ENCODE peak calls at places on chromosomes 11 and 22, in nine cellular contexts. J, Y, M, I, B, L, K, O and Q are unnamed samples.

GRCh38 chr11:95092549-95093324 is 3.1 kb downstream of the ENDOD1 start:
- DNase-seq in J (no peak), Y (no peak), M (peak; percentile 56), I (peak; percentile 80), B (peak; percentile 16), L (peak; percentile 41), K (no peak), O (peak; percentile 49), Q (peak; percentile 28)

GRCh38 chr22:41922940-41923594 is 3.5 kb downstream of the TNFRSF13C start:
- DNase-seq in J (no peak), Y (no peak), M (no peak), I (no peak), B (no peak), L (no peak), K (no peak), O (no peak), Q (no peak)

GRCh38 chr11:120332822-120333716 is 3.1 kb upstream of the ARHGEF12 start:
- DNase-seq in J (no peak), Y (no peak), M (no peak), I (no peak), B (no peak), L (no peak), K (no peak), O (no peak), Q (peak; percentile 11)

GRCh38 chr11:114088216-114088615 is 28.7 kb downstream of the ZBTB16 start:
- DNase-seq in J (no peak), Y (no peak), M (no peak), I (no peak), B (no peak), L (no peak), K (no peak), O (no peak), Q (no peak)

GRCh38 chr22:41229730-41230398 is 10.9 kb downstream of the CHADL start:
- DNase-seq in J (no peak), Y (no peak), M (no peak), I (no peak), B (no peak), L (no peak), K (no peak), O (no peak), Q (no peak)

GRCh38 chr22:35411112-35411511 is 11.2 kb downstream of the MCM5 start:
- DNase-seq in J (peak; percentile 52), Y (no peak), M (no peak), I (no peak), B (no peak), L (no peak), K (peak; percentile 71), O (no peak), Q (no peak)

GRCh38 chr22:40487663-40488249 is 117.4 kb downstream of the SGSM3 start:
- DNase-seq in J (no peak), Y (no peak), M (no peak), I (peak; percentile 60), B (no peak), L (peak; percentile 28), K (no peak), O (peak; percentile 47), Q (no peak)

GRCh38 chr11:3853935-3854659 is 1.4 kb upstream of the STIM1 start:
- DNase-seq in J (no peak), Y (peak; percentile 7), M (peak; percentile 62), I (no peak), B (peak; percentile 63), L (no peak), K (peak; percentile 86), O (no peak), Q (no peak)

GRCh38 chr22:23047265-23047664 is 23.1 kb upstream of the GNAZ start:
- DNase-seq in J (no peak), Y (no peak), M (peak; percentile 36), I (no peak), B (no peak), L (no peak), K (no peak), O (no peak), Q (no peak)

GRCh38 chr22:38699784-38700183 is 959 bp downstream of the JOSD1 start:
- DNase-seq in J (no peak), Y (no peak), M (no peak), I (peak; percentile 69), B (no peak), L (no peak), K (no peak), O (peak; percentile 62), Q (peak; percentile 30)

GRCh38 chr11:44145011-44145777 is 49.7 kb downstream of the EXT2 start:
- DNase-seq in J (no peak), Y (no peak), M (no peak), I (no peak), B (no peak), L (no peak), K (no peak), O (peak; percentile 38), Q (no peak)

GRCh38 chr22:29769723-29770321 is 2.7 kb downstream of the UQCR10 start:
- DNase-seq in J (no peak), Y (no peak), M (no peak), I (no peak), B (no peak), L (no peak), K (no peak), O (no peak), Q (no peak)

GRCh38 chr22:39368402-39368801 is 18.6 kb downstream of the SYNGR1 start:
- DNase-seq in J (no peak), Y (no peak), M (no peak), I (no peak), B (no peak), L (no peak), K (no peak), O (no peak), Q (no peak)

GRCh38 chr11:121814962-121815361 is 301.1 kb downstream of the BLID start:
- DNase-seq in J (no peak), Y (no peak), M (no peak), I (no peak), B (no peak), L (no peak), K (no peak), O (peak; percentile 59), Q (peak; percentile 35)

GRCh38 chr11:129881570-129882170 is 13.7 kb downstream of the NFRKB start:
- DNase-seq in J (peak; percentile 27), Y (peak; percentile 55), M (no peak), I (peak; percentile 21), B (peak; percentile 48), L (peak; percentile 51), K (no peak), O (peak; percentile 21), Q (peak; percentile 34)

GRCh38 chr22:12613199-12613598 is 2914.8 kb upstream of the OR11H1 start:
- DNase-seq in J (no peak), Y (no peak), M (no peak), I (no peak), B (no peak), L (no peak), K (no peak), O (no peak), Q (no peak)

GRCh38 chr11:59542142-59542810 is 30.9 kb downstream of the OR4D9 start:
- DNase-seq in J (no peak), Y (no peak), M (peak; percentile 77), I (no peak), B (no peak), L (no peak), K (no peak), O (no peak), Q (no peak)

GRCh38 chr22:23566716-23567475 is 13.2 kb downstream of the IGLL1 start:
- DNase-seq in J (no peak), Y (no peak), M (no peak), I (no peak), B (no peak), L (no peak), K (no peak), O (no peak), Q (no peak)